ENCODE peak calls at places on chromosomes 7 and 10, in eight cellular contexts. O is PC-3; S is NCI-H1436; N is GM20000; F is HFF-Myc; B is esophagus squamous epithelium; U is effector CD4-positive, alpha-beta T cell; D is SW480. K is an unnamed sample.

GRCh38 chr10:114607358-114607998 is 50.6 kb downstream of the ABLIM1 start:
- DNase-seq in O (peak), S (no peak), N (no peak), F (no peak), B (no peak), U (no peak), D (no peak), K (no peak)

GRCh38 chr10:114822771-114823463 is 1.3 kb downstream of the FHIP2A start:
- DNase-seq in O (peak), S (no peak), N (no peak), F (no peak), B (no peak), U (no peak), D (peak), K (no peak)

GRCh38 chr10:48779077-48779476 is 94.4 kb downstream of the WDFY4 start:
- DNase-seq in O (no peak), S (no peak), N (no peak), F (no peak), B (no peak), U (no peak), D (no peak), K (no peak)

GRCh38 chr10:86657396-86658011 is 3.2 kb downstream of the OPN4 start:
- DNase-seq in O (no peak), S (no peak), N (no peak), F (no peak), B (no peak), U (no peak), D (no peak), K (no peak)

GRCh38 chr7:149489391-149490024 is 8.1 kb downstream of the ZNF746 start:
- DNase-seq in O (peak), S (no peak), N (no peak), F (no peak), B (no peak), U (no peak), D (no peak), K (no peak)

GRCh38 chr10:77081411-77082010 is 556.1 kb downstream of the KCNMA1 start:
- DNase-seq in O (no peak), S (no peak), N (no peak), F (no peak), B (no peak), U (no peak), D (no peak), K (no peak)

GRCh38 chr7:92645531-92646061 is 55.4 kb upstream of the FAM133B start:
- DNase-seq in O (peak), S (no peak), N (no peak), F (no peak), B (no peak), U (no peak), D (peak), K (no peak)

GRCh38 chr10:110511734-110512449 is 14.2 kb downstream of the DUSP5 start:
- DNase-seq in O (no peak), S (no peak), N (no peak), F (no peak), B (no peak), U (no peak), D (no peak), K (no peak)

GRCh38 chr7:94069154-94069739 is 65.1 kb upstream of the BET1 start:
- DNase-seq in O (no peak), S (no peak), N (no peak), F (no peak), B (no peak), U (no peak), D (no peak), K (no peak)

GRCh38 chr7:44637788-44638594 is 31.6 kb downstream of the OGDH start:
- DNase-seq in O (peak), S (no peak), N (peak), F (peak), B (no peak), U (peak), D (peak), K (peak)

GRCh38 chr10:4506087-4506486 is 319.9 kb upstream of the AKR1E2 start:
- DNase-seq in O (no peak), S (no peak), N (no peak), F (no peak), B (no peak), U (no peak), D (no peak), K (no peak)

K was measured in T-cell.